ENCODE peak calls at places on chromosome 2, in nine cellular contexts. L, F, M, R, I, Y, A, W and K are unnamed samples.

GRCh38 chr2:228318218-228318617 is 136.7 kb upstream of the SPHKAP start:
- DNase-seq in L (peak; percentile 12), F (no peak), M (no peak), R (peak; percentile 12), I (no peak), Y (peak; percentile 38), A (no peak), W (no peak), K (no peak)

GRCh38 chr2:25369439-25369838 is 27.7 kb upstream of the DNMT3A start:
- DNase-seq in L (no peak), F (peak; percentile 7), M (no peak), R (no peak), I (no peak), Y (no peak), A (no peak), W (no peak), K (no peak)

GRCh38 chr2:177466337-177467195 is 74.0 kb downstream of the AGPS start:
- DNase-seq in L (no peak), F (no peak), M (no peak), R (no peak), I (no peak), Y (peak; percentile 44), A (no peak), W (no peak), K (no peak)

GRCh38 chr2:12493031-12493513 is 223.7 kb upstream of the TRIB2 start:
- DNase-seq in L (no peak), F (peak; percentile 87), M (no peak), R (no peak), I (no peak), Y (peak; percentile 100), A (no peak), W (no peak), K (no peak)

GRCh38 chr2:66929632-66930385 is 467.3 kb upstream of the ETAA1 start:
- DNase-seq in L (peak; percentile 14), F (peak; percentile 85), M (no peak), R (no peak), I (no peak), Y (peak; percentile 71), A (no peak), W (no peak), K (no peak)

GRCh38 chr2:120878970-120879369 is 143.3 kb downstream of the GLI2 start:
- DNase-seq in L (peak; percentile 66), F (no peak), M (no peak), R (no peak), I (no peak), Y (no peak), A (no peak), W (no peak), K (no peak)

GRCh38 chr2:11631462-11631861 is 38.5 kb downstream of the NTSR2 start:
- DNase-seq in L (no peak), F (no peak), M (no peak), R (no peak), I (no peak), Y (peak; percentile 77), A (no peak), W (no peak), K (no peak)

GRCh38 chr2:47310801-47311560 is 92.0 kb upstream of the MSH2 start:
- DNase-seq in L (peak; percentile 56), F (no peak), M (no peak), R (no peak), I (no peak), Y (no peak), A (peak; percentile 72), W (no peak), K (no peak)

GRCh38 chr2:182240862-182241371 is 185.9 kb downstream of the PDE1A start:
- DNase-seq in L (peak; percentile 48), F (no peak), M (no peak), R (peak; percentile 49), I (peak; percentile 11), Y (no peak), A (no peak), W (no peak), K (no peak)

GRCh38 chr2:27638709-27639108 is 9.9 kb downstream of the GPN1 start:
- DNase-seq in L (no peak), F (no peak), M (no peak), R (no peak), I (no peak), Y (no peak), A (no peak), W (no peak), K (no peak)

GRCh38 chr2:138518860-138519259 is 17.3 kb downstream of the SPOPL start:
- DNase-seq in L (no peak), F (no peak), M (no peak), R (no peak), I (no peak), Y (no peak), A (no peak), W (no peak), K (no peak)

GRCh38 chr2:28350196-28350595 is 42.5 kb upstream of the FOSL2 start:
- DNase-seq in L (no peak), F (no peak), M (no peak), R (no peak), I (no peak), Y (no peak), A (no peak), W (no peak), K (no peak)

GRCh38 chr2:113157897-113158753 is 15.6 kb upstream of the PSD4 start:
- DNase-seq in L (peak; percentile 5), F (no peak), M (peak; percentile 49), R (no peak), I (no peak), Y (peak; percentile 17), A (no peak), W (no peak), K (no peak)

GRCh38 chr2:17107131-17107530 is 411.1 kb downstream of the RAD51AP2 start:
- DNase-seq in L (no peak), F (no peak), M (no peak), R (no peak), I (no peak), Y (peak; percentile 60), A (no peak), W (no peak), K (no peak)

GRCh38 chr2:169928463-169928864 is 101.2 kb downstream of the UBR3 start:
- DNase-seq in L (peak; percentile 48), F (no peak), M (no peak), R (peak; percentile 35), I (no peak), Y (no peak), A (no peak), W (no peak), K (peak; percentile 12)

GRCh38 chr2:74544634-74545033 is 9.1 kb downstream of the LOXL3 start:
- DNase-seq in L (peak; percentile 12), F (no peak), M (no peak), R (no peak), I (no peak), Y (no peak), A (no peak), W (no peak), K (no peak)

GRCh38 chr2:104429978-104430740 is 423.8 kb upstream of the POU3F3 start:
- DNase-seq in L (peak; percentile 23), F (no peak), M (no peak), R (peak; percentile 63), I (no peak), Y (no peak), A (peak; percentile 41), W (no peak), K (no peak)

GRCh38 chr2:30693821-30694281 is 113.4 kb downstream of the CAPN13 start:
- DNase-seq in L (peak; percentile 18), F (no peak), M (peak; percentile 42), R (no peak), I (no peak), Y (no peak), A (no peak), W (no peak), K (no peak)

GRCh38 chr2:171800639-171801038 is 93.4 kb downstream of the SLC25A12 start:
- DNase-seq in L (no peak), F (no peak), M (no peak), R (no peak), I (no peak), Y (no peak), A (no peak), W (no peak), K (no peak)

GRCh38 chr2:229815858-229816257 is 101.5 kb upstream of the DNER start:
- DNase-seq in L (peak; percentile 0), F (no peak), M (no peak), R (no peak), I (no peak), Y (no peak), A (no peak), W (no peak), K (no peak)

GRCh38 chr2:234158812-234159211 is 108.3 kb downstream of the SPP2 start:
- DNase-seq in L (peak; percentile 67), F (no peak), M (no peak), R (no peak), I (no peak), Y (no peak), A (no peak), W (no peak), K (no peak)

GRCh38 chr2:99488587-99488998 is 1.2 kb downstream of the REV1 start:
- DNase-seq in L (peak; percentile 61), F (no peak), M (no peak), R (no peak), I (no peak), Y (no peak), A (no peak), W (no peak), K (no peak)

GRCh38 chr2:27370816-27371620 is 602 bp downstream of the SNX17 start:
- DNase-seq in L (peak; percentile 30), F (peak; percentile 66), M (peak; percentile 78), R (no peak), I (peak; percentile 54), Y (peak; percentile 43), A (no peak), W (no peak), K (no peak)

GRCh38 chr2:222352981-222353380 is 54.2 kb upstream of the PAX3 start:
- DNase-seq in L (no peak), F (no peak), M (no peak), R (no peak), I (no peak), Y (no peak), A (no peak), W (no peak), K (no peak)

GRCh38 chr2:51995293-51995692 is 963.4 kb upstream of the NRXN1 start:
- DNase-seq in L (no peak), F (no peak), M (no peak), R (no peak), I (no peak), Y (no peak), A (no peak), W (no peak), K (no peak)

GRCh38 chr2:224302952-224303351 is 99.0 kb downstream of the FAM124B start:
- DNase-seq in L (no peak), F (no peak), M (no peak), R (no peak), I (no peak), Y (no peak), A (no peak), W (no peak), K (no peak)

GRCh38 chr2:121790276-121790956 is 35.0 kb downstream of the TSN start:
- DNase-seq in L (no peak), F (no peak), M (no peak), R (no peak), I (no peak), Y (peak; percentile 77), A (no peak), W (no peak), K (no peak)

GRCh38 chr2:172234716-172235661 is 132.3 kb upstream of the DLX2 start:
- DNase-seq in L (peak; percentile 92), F (peak; percentile 19), M (peak; percentile 62), R (peak; percentile 69), I (peak; percentile 36), Y (no peak), A (no peak), W (no peak), K (no peak)

GRCh38 chr2:24491626-24492282 is 700 bp downstream of the NCOA1 start:
- DNase-seq in L (peak; percentile 87), F (peak; percentile 77), M (peak; percentile 77), R (peak; percentile 60), I (peak; percentile 85), Y (peak; percentile 32), A (peak; percentile 55), W (peak; percentile 54), K (peak; percentile 74)

GRCh38 chr2:105915005-105915558 is 170.4 kb downstream of the NCK2 start:
- DNase-seq in L (no peak), F (no peak), M (no peak), R (no peak), I (no peak), Y (no peak), A (no peak), W (no peak), K (no peak)